ENCODE peak calls at places on chromosomes 3 and 15, in six cellular contexts. One of them, this sample, is unnamed.

GRCh38 chr3:78281381-78281780 is 1241.5 kb downstream of the ROBO2 start:
- DNase-seq in K562: no peak
- DNase-seq in HCT116: no peak
- DNase-seq in GM12878: no peak
- DNase-seq in H1: no peak
- DNase-seq in HepG2: no peak
- DNase-seq in this sample: no peak

GRCh38 chr3:36147934-36148333 is 232.4 kb upstream of the STAC start:
- DNase-seq in K562: no peak
- DNase-seq in HCT116: no peak
- DNase-seq in GM12878: no peak
- DNase-seq in H1: no peak
- DNase-seq in HepG2: no peak
- DNase-seq in this sample: no peak

GRCh38 chr15:28892789-28893610 is 7.2 kb downstream of the APBA2 start:
- DNase-seq in K562: no peak
- DNase-seq in HCT116: no peak
- DNase-seq in GM12878: no peak
- DNase-seq in H1: no peak
- DNase-seq in HepG2: no peak
- DNase-seq in this sample: no peak

GRCh38 chr3:177835008-177835407 is 637.7 kb upstream of the TBL1XR1 start:
- DNase-seq in K562: no peak
- DNase-seq in HCT116: peak; percentile 64
- DNase-seq in GM12878: no peak
- DNase-seq in H1: no peak
- DNase-seq in HepG2: no peak
- DNase-seq in this sample: no peak

GRCh38 chr3:60431599-60431958 is 819.7 kb downstream of the FHIT start:
- DNase-seq in K562: peak; percentile 26
- DNase-seq in HCT116: no peak
- DNase-seq in GM12878: no peak
- DNase-seq in H1: no peak
- DNase-seq in HepG2: no peak
- DNase-seq in this sample: peak; percentile 23

GRCh38 chr3:152183473-152183872 is 85.3 kb upstream of the MBNL1 start:
- DNase-seq in K562: peak; percentile 68
- DNase-seq in HCT116: peak; percentile 46
- DNase-seq in GM12878: no peak
- DNase-seq in H1: peak; percentile 53
- DNase-seq in HepG2: peak; percentile 54
- DNase-seq in this sample: peak; percentile 9

GRCh38 chr3:20060924-20061323 is 20.7 kb downstream of the KAT2B start:
- DNase-seq in K562: no peak
- DNase-seq in HCT116: no peak
- DNase-seq in GM12878: no peak
- DNase-seq in H1: no peak
- DNase-seq in HepG2: no peak
- DNase-seq in this sample: no peak

GRCh38 chr15:20106026-20106425 is 435.6 kb downstream of the GOLGA6L6 start:
- DNase-seq in K562: no peak
- DNase-seq in HCT116: no peak
- DNase-seq in GM12878: no peak
- DNase-seq in H1: no peak
- DNase-seq in HepG2: no peak
- DNase-seq in this sample: no peak

GRCh38 chr3:46065294-46065705 is 38.0 kb upstream of the XCR1 start:
- DNase-seq in K562: no peak
- DNase-seq in HCT116: peak; percentile 33
- DNase-seq in GM12878: peak; percentile 56
- DNase-seq in H1: no peak
- DNase-seq in HepG2: no peak
- DNase-seq in this sample: no peak

GRCh38 chr3:135567223-135567622 is 398.3 kb upstream of the PPP2R3A start:
- DNase-seq in K562: no peak
- DNase-seq in HCT116: no peak
- DNase-seq in GM12878: no peak
- DNase-seq in H1: no peak
- DNase-seq in HepG2: no peak
- DNase-seq in this sample: no peak

GRCh38 chr3:194206375-194206774 is 70.4 kb downstream of the HES1 start:
- DNase-seq in K562: no peak
- DNase-seq in HCT116: no peak
- DNase-seq in GM12878: no peak
- DNase-seq in H1: no peak
- DNase-seq in HepG2: no peak
- DNase-seq in this sample: no peak

GRCh38 chr15:41043276-41043675 is 72.8 kb downstream of the INO80 start:
- DNase-seq in K562: no peak
- DNase-seq in HCT116: no peak
- DNase-seq in GM12878: no peak
- DNase-seq in H1: no peak
- DNase-seq in HepG2: peak; percentile 13
- DNase-seq in this sample: no peak

GRCh38 chr3:161420746-161421145 is 49.4 kb upstream of the SPTSSB start:
- DNase-seq in K562: no peak
- DNase-seq in HCT116: no peak
- DNase-seq in GM12878: no peak
- DNase-seq in H1: no peak
- DNase-seq in HepG2: peak; percentile 94
- DNase-seq in this sample: peak; percentile 50

GRCh38 chr15:47333758-47334157 is 383.5 kb upstream of the SEMA6D start:
- DNase-seq in K562: no peak
- DNase-seq in HCT116: no peak
- DNase-seq in GM12878: no peak
- DNase-seq in H1: no peak
- DNase-seq in HepG2: no peak
- DNase-seq in this sample: no peak

GRCh38 chr15:93488157-93488803 is 399.3 kb upstream of the RGMA start:
- DNase-seq in K562: no peak
- DNase-seq in HCT116: no peak
- DNase-seq in GM12878: no peak
- DNase-seq in H1: no peak
- DNase-seq in HepG2: no peak
- DNase-seq in this sample: no peak

GRCh38 chr3:39228496-39228895 is 36.1 kb upstream of the XIRP1 start:
- DNase-seq in K562: no peak
- DNase-seq in HCT116: no peak
- DNase-seq in GM12878: no peak
- DNase-seq in H1: no peak
- DNase-seq in HepG2: no peak
- DNase-seq in this sample: no peak

GRCh38 chr3:109275702-109276293 is 40.5 kb downstream of the DPPA2 start:
- DNase-seq in K562: peak; percentile 24
- DNase-seq in HCT116: peak; percentile 44
- DNase-seq in GM12878: no peak
- DNase-seq in H1: peak; percentile 63
- DNase-seq in HepG2: peak; percentile 42
- DNase-seq in this sample: peak; percentile 55

GRCh38 chr3:114417682-114418081 is 123.9 kb downstream of the TIGIT start:
- DNase-seq in K562: no peak
- DNase-seq in HCT116: no peak
- DNase-seq in GM12878: no peak
- DNase-seq in H1: no peak
- DNase-seq in HepG2: no peak
- DNase-seq in this sample: no peak

GRCh38 chr3:114420072-114420471 is 126.2 kb downstream of the TIGIT start:
- DNase-seq in K562: no peak
- DNase-seq in HCT116: no peak
- DNase-seq in GM12878: no peak
- DNase-seq in H1: no peak
- DNase-seq in HepG2: no peak
- DNase-seq in this sample: no peak

GRCh38 chr3:114417265-114417664 is 123.4 kb downstream of the TIGIT start:
- DNase-seq in K562: no peak
- DNase-seq in HCT116: no peak
- DNase-seq in GM12878: no peak
- DNase-seq in H1: no peak
- DNase-seq in HepG2: no peak
- DNase-seq in this sample: no peak

GRCh38 chr3:114418107-114418506 is 124.3 kb downstream of the TIGIT start:
- DNase-seq in K562: no peak
- DNase-seq in HCT116: no peak
- DNase-seq in GM12878: no peak
- DNase-seq in H1: no peak
- DNase-seq in HepG2: no peak
- DNase-seq in this sample: no peak

GRCh38 chr3:114418724-114419543 is 125.1 kb downstream of the TIGIT start:
- DNase-seq in K562: peak; percentile 20
- DNase-seq in HCT116: peak; percentile 57
- DNase-seq in GM12878: no peak
- DNase-seq in H1: no peak
- DNase-seq in HepG2: peak; percentile 73
- DNase-seq in this sample: peak; percentile 48
- TF ChIP-seq ZNF274 in K562: no peak
- TF ChIP-seq ZNF274 in HCT116: no peak
- TF ChIP-seq ZNF274 in GM12878: no peak
- TF ChIP-seq ZNF274 in H1: no peak
- TF ChIP-seq ZNF274 in HepG2: no peak
- TF ChIP-seq ZNF274 in this sample: no peak

DNA sequence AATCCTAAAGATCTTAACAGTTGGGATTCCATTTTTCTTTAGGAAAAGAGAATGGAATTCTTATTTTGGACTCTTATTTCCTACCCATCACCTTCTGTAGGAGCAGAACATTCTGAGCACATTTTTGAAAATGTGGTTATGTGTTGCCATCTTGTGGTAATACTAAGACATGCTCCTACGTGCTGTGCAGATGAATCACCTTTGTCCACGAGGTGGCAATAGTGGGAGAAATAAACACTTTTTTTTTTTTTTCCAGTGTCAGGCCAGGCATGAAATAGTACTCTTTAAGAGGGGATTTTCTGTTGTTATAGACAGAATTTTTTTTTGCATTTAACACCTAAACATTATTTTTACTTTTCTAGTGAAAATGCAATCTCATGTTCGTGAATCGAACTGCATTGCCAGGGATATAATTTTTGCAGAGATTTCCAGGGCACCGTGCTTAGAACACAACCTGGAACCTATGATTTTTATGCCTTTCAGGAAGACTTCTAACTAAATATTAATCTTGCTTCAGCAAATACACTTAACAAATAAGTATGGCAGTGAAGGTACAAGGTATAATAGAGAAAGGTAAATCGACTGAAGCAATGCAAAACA is 196.6 kb downstream of the GAP43 start:
- DNase-seq in K562: peak; percentile 42
- DNase-seq in HCT116: peak; percentile 68
- DNase-seq in GM12878: peak; percentile 45
- DNase-seq in H1: no peak
- DNase-seq in HepG2: peak; percentile 81
- DNase-seq in this sample: peak; percentile 81
- TF ChIP-seq YY1 in K562: no peak
- TF ChIP-seq YY1 in HCT116: peak; percentile 21
- TF ChIP-seq YY1 in GM12878: peak; percentile 61
- TF ChIP-seq YY1 in H1: no peak
- TF ChIP-seq YY1 in HepG2: no peak
- TF ChIP-seq YY1 in this sample: no peak

DNA sequence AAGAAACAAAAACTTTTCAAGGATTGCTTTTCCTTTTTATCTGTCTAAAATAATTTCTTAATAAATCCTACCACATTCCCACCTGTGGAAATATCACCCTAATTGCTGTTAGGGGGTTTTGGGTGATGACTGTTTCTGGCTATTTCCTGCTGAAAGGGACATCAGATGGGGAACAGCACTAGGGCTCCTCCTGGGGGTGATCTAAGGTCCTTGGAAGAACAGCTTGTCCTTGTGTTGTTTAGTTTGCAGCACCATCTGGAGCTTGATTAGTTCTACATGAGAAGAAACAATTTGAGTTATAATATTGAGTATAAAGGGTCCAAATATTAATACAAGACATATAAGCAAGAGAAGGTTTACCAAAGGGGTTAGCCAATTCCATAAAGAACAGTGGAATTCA is 18.7 kb downstream of the OR5H15 start:
- DNase-seq in K562: no peak
- DNase-seq in HCT116: peak; percentile 10
- DNase-seq in GM12878: no peak
- DNase-seq in H1: no peak
- DNase-seq in HepG2: no peak
- DNase-seq in this sample: peak; percentile 20
- H3K4me1 ChIP-seq in K562: no peaks in the 10 kb centered on the region
- H3K4me1 ChIP-seq in HCT116: no peaks in the 10 kb centered on the region
- H3K4me1 ChIP-seq in GM12878: no peaks in the 10 kb centered on the region
- H3K4me1 ChIP-seq in H1: no peaks in the 10 kb centered on the region
- H3K4me1 ChIP-seq in HepG2: no peaks in the 10 kb centered on the region
- H3K4me1 ChIP-seq in this sample: no peaks in the 10 kb centered on the region

GRCh38 chr3:134384963-134385362 is 10.7 kb upstream of the AMOTL2 start:
- DNase-seq in K562: no peak
- DNase-seq in HCT116: no peak
- DNase-seq in GM12878: no peak
- DNase-seq in H1: peak; percentile 42
- DNase-seq in HepG2: no peak
- DNase-seq in this sample: no peak

GRCh38 chr3:134381048-134381447 is 6.8 kb upstream of the AMOTL2 start:
- DNase-seq in K562: no peak
- DNase-seq in HCT116: no peak
- DNase-seq in GM12878: no peak
- DNase-seq in H1: no peak
- DNase-seq in HepG2: no peak
- DNase-seq in this sample: no peak

GRCh38 chr3:134380249-134380648 is 6.0 kb upstream of the AMOTL2 start:
- DNase-seq in K562: no peak
- DNase-seq in HCT116: no peak
- DNase-seq in GM12878: no peak
- DNase-seq in H1: no peak
- DNase-seq in HepG2: no peak
- DNase-seq in this sample: no peak

GRCh38 chr3:134378818-134379217 is 4.6 kb upstream of the AMOTL2 start:
- DNase-seq in K562: no peak
- DNase-seq in HCT116: no peak
- DNase-seq in GM12878: no peak
- DNase-seq in H1: peak; percentile 33
- DNase-seq in HepG2: no peak
- DNase-seq in this sample: no peak

GRCh38 chr3:134381836-134382442 is 7.7 kb upstream of the AMOTL2 start:
- DNase-seq in K562: no peak
- DNase-seq in HCT116: no peak
- DNase-seq in GM12878: no peak
- DNase-seq in H1: no peak
- DNase-seq in HepG2: no peak
- DNase-seq in this sample: no peak
- TF ChIP-seq ZNF274 in K562: no peak
- TF ChIP-seq ZNF274 in HCT116: no peak
- TF ChIP-seq ZNF274 in GM12878: no peak
- TF ChIP-seq ZNF274 in H1: no peak
- TF ChIP-seq ZNF274 in HepG2: no peak
- TF ChIP-seq ZNF274 in this sample: no peak

DNA sequence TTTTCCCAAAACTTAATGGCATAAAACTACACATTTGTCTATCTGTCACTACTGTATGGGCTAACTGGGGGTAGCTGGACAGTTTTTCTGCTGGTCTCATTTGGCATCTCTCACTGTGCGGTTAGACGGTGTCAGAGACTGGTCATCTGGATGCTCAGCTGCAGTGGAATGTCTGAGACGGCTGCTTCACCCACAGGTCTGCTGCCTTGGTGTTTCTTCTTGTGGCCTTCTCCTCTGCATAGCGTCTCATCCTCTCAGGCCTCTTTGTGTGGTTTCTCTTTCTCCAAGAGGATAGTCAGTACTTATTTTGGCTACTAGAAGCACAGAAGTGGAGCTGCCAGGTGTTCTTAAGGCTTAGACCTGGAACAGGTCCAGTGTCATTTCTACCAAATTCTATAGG is 35.9 kb upstream of the GOLGA6L9 start:
- DNase-seq in K562: no peak
- DNase-seq in HCT116: no peak
- DNase-seq in GM12878: no peak
- DNase-seq in H1: no peak
- DNase-seq in HepG2: no peak
- DNase-seq in this sample: no peak
- TF ChIP-seq YY1 in K562: no peak
- TF ChIP-seq YY1 in HCT116: no peak
- TF ChIP-seq YY1 in GM12878: no peak
- TF ChIP-seq YY1 in H1: no peak
- TF ChIP-seq YY1 in HepG2: no peak
- TF ChIP-seq YY1 in this sample: no peak